ENCODE peak calls at places on chromosomes 11 and 22, in seven cellular contexts. F is head of caudate nucleus; C is stimulated activated naive CD4-positive, alpha-beta T cell; P is astrocyte; N is AML-193; J is GM04503; Q is body of pancreas. U is an unnamed sample.

GRCh38 chr22:29756341-29756740 is 10.5 kb downstream of the ZMAT5 start:
- DNase-seq in J (no peak), C (no peak), P (no peak), N (no peak), Q (no peak), F (no peak), U (no peak)

GRCh38 chr22:39309881-39310714 is 9.3 kb downstream of the RPL3 start:
- DNase-seq in N (no peak), C (no peak), J (no peak), F (no peak), P (no peak), Q (no peak), U (peak; percentile 63)

GRCh38 chr11:83063073-83063754 is 8.5 kb downstream of the RAB30 start:
- DNase-seq in N (peak; percentile 12), F (no peak), J (peak; percentile 58), P (peak; percentile 82), Q (no peak), C (no peak), U (no peak)

GRCh38 chr22:48686694-48687302 is 1140.9 kb downstream of the BRD1 start:
- DNase-seq in N (no peak), J (no peak), Q (no peak), F (no peak), P (no peak), C (no peak), U (no peak)

GRCh38 chr22:47316020-47316419 is 553.6 kb downstream of the TBC1D22A start:
- DNase-seq in P (no peak), F (no peak), Q (no peak), J (no peak), N (no peak), C (no peak), U (no peak)

GRCh38 chr11:9594267-9595046 is 21.0 kb downstream of the WEE1 start:
- DNase-seq in C (no peak), F (no peak), Q (no peak), N (no peak), P (no peak), J (no peak), U (no peak)

GRCh38 chr22:19890502-19891349 is 36.1 kb upstream of the GNB1L start:
- DNase-seq in J (no peak), N (no peak), P (no peak), F (no peak), C (no peak), Q (no peak), U (no peak)

GRCh38 chr11:93807980-93808379 is 23.9 kb downstream of the MED17 start:
- DNase-seq in J (no peak), Q (no peak), N (no peak), F (no peak), C (no peak), P (no peak), U (no peak)

GRCh38 chr11:44927174-44927661 is 23.5 kb downstream of the TP53I11 start:
- DNase-seq in N (peak; percentile 20), P (peak; percentile 47), Q (peak; percentile 73), F (peak; percentile 90), C (peak; percentile 21), J (peak; percentile 12), U (peak; percentile 81)

GRCh38 chr22:20766530-20766929 is 7.4 kb upstream of the SERPIND1 start:
- DNase-seq in N (no peak), J (no peak), F (no peak), P (no peak), C (no peak), Q (no peak), U (no peak)

GRCh38 chr22:40411506-40411861 is 41.1 kb downstream of the SGSM3 start:
- DNase-seq in C (no peak), P (no peak), Q (no peak), J (no peak), F (no peak), N (no peak), U (no peak)

GRCh38 chr11:60915250-60915914 is 1.4 kb downstream of the TMEM109 start:
- DNase-seq in J (no peak), C (peak; percentile 37), P (peak; percentile 48), F (peak; percentile 61), Q (peak; percentile 64), N (peak; percentile 53), U (peak; percentile 94)

GRCh38 chr11:124194696-124195418 is 11.7 kb downstream of the OR10D3 start:
- DNase-seq in Q (peak; percentile 31), N (peak; percentile 39), F (no peak), J (no peak), C (no peak), P (peak; percentile 7), U (peak; percentile 51)

GRCh38 chr11:47393163-47394049 is 15.0 kb upstream of the SLC39A13 start:
- DNase-seq in P (peak; percentile 57), N (peak; percentile 23), J (no peak), Q (no peak), F (no peak), C (no peak), U (no peak)

GRCh38 chr11:1826552-1827094 is 8.2 kb upstream of the SYT8 start:
- DNase-seq in N (no peak), J (no peak), C (no peak), F (no peak), P (peak; percentile 84), Q (peak; percentile 56), U (no peak)

GRCh38 chr11:11787305-11788066 is 54.3 kb upstream of the USP47 start:
- DNase-seq in F (peak; percentile 80), N (peak; percentile 50), P (peak; percentile 22), J (no peak), Q (peak; percentile 78), C (peak; percentile 58), U (peak; percentile 54)

GRCh38 chr11:15342163-15342562 is 227.4 kb downstream of the INSC start:
- DNase-seq in N (no peak), Q (no peak), F (no peak), P (no peak), C (no peak), J (no peak), U (no peak)

GRCh38 chr22:39311592-39312400 is 7.6 kb downstream of the RPL3 start:
- DNase-seq in Q (no peak), J (no peak), C (no peak), F (no peak), P (no peak), N (no peak), U (peak; percentile 74)

GRCh38 chr11:9138612-9139579 is 47.5 kb upstream of the SCUBE2 start:
- DNase-seq in P (peak; percentile 89), Q (peak; percentile 79), N (no peak), F (no peak), C (no peak), J (peak; percentile 61), U (no peak)

GRCh38 chr22:24810043-24810749 is 4.2 kb downstream of the SGSM1 start:
- DNase-seq in F (peak; percentile 88), N (no peak), Q (no peak), P (no peak), J (no peak), C (no peak), U (peak; percentile 40)

GRCh38 chr11:72251614-72252013 is 7.6 kb upstream of the PHOX2A start:
- DNase-seq in N (no peak), P (no peak), C (no peak), Q (no peak), J (no peak), F (no peak), U (no peak)

GRCh38 chr11:120056301-120057027 is 81.4 kb downstream of the TRIM29 start:
- DNase-seq in J (no peak), N (no peak), Q (no peak), C (no peak), F (no peak), P (no peak), U (no peak)

GRCh38 chr11:86678823-86679222 is 6.4 kb upstream of the ME3 start:
- DNase-seq in N (no peak), C (no peak), F (no peak), P (peak; percentile 87), J (no peak), Q (no peak), U (no peak)

GRCh38 chr22:24217384-24217783 is 27.5 kb downstream of the GGT5 start:
- DNase-seq in Q (no peak), P (no peak), J (no peak), N (no peak), F (no peak), C (no peak), U (no peak)

GRCh38 chr11:27464155-27464759 is 8.3 kb downstream of the LGR4 start:
- DNase-seq in Q (peak; percentile 48), F (no peak), N (no peak), P (peak; percentile 86), C (no peak), J (no peak), U (peak; percentile 83)

GRCh38 chr11:97979741-97980140 is 1041.0 kb upstream of the CNTN5 start:
- DNase-seq in Q (no peak), C (no peak), N (no peak), F (no peak), J (no peak), P (peak; percentile 95), U (no peak)

GRCh38 chr22:31872209-31872608 is 72.1 kb upstream of the YWHAH start:
- DNase-seq in F (no peak), N (peak; percentile 6), C (no peak), J (no peak), Q (no peak), P (no peak), U (peak; percentile 14)

GRCh38 chr11:72627594-72628281 is 46.5 kb downstream of the PDE2A start:
- DNase-seq in P (no peak), N (no peak), Q (no peak), C (no peak), F (peak; percentile 71), J (no peak), U (no peak)

GRCh38 chr11:1201395-1202153 is 21.3 kb upstream of the MUC5B start:
- DNase-seq in C (no peak), F (no peak), P (no peak), Q (no peak), J (no peak), N (no peak), U (no peak)

GRCh38 chr11:64353761-64354506 is 5.0 kb upstream of the RPS6KA4 start:
- DNase-seq in J (no peak), F (no peak), P (no peak), N (no peak), C (no peak), Q (no peak), U (no peak)

GRCh38 chr22:37276771-37277170 is 5.5 kb upstream of the CYTH4 start:
- DNase-seq in F (no peak), N (no peak), C (no peak), P (no peak), J (no peak), Q (no peak), U (no peak)

U was measured in ELF-1.